ENCODE peak calls at places on chromosomes 4 and X, in five cellular contexts. C is H9, W is mesenchymal stem cell, N is H1, I is trophoblast cell. G is an unnamed sample.
A peak's percentile ranks its signal among the peaks of the same experiment; 100 is the strongest.

GRCh38 chrX:138519296-138519695 is 192.2 kb downstream of the FGF13 start:
- DNase-seq in C (no peak), N (no peak), I (peak; percentile 18), W (no peak), G (peak; percentile 35)

GRCh38 chrX:17459008-17459407 is 84.0 kb downstream of the NHS start:
- DNase-seq in I (no peak), W (no peak), C (no peak), N (no peak), G (no peak)

GRCh38 chr4:118254368-118254767 is 98.4 kb downstream of the PRSS12 start:
- DNase-seq in C (no peak), W (no peak), N (no peak), I (no peak), G (no peak)

GRCh38 chr4:74473155-74473811 is 28.3 kb downstream of the AREG start:
- DNase-seq in C (no peak), I (peak; percentile 83), N (no peak), W (peak; percentile 91), G (no peak)

GRCh38 chr4:48489683-48490011 is 405 bp upstream of the ZAR1 start:
- DNase-seq in W (no peak), I (no peak), N (no peak), C (peak; percentile 46), G (no peak)

GRCh38 chrX:48937065-48937907 is 18.5 kb upstream of the PIM2 start:
- DNase-seq in I (peak; percentile 21), C (no peak), N (no peak), W (peak; percentile 54), G (no peak)

GRCh38 chr4:77232653-77233052 is 75.6 kb downstream of the CCNG2 start:
- DNase-seq in C (no peak), W (peak; percentile 9), I (peak; percentile 48), N (no peak), G (no peak)

GRCh38 chr4:82779032-82779431 is 19.6 kb downstream of the SCD5 start:
- DNase-seq in I (no peak), W (no peak), C (no peak), N (no peak), G (no peak)

GRCh38 chr4:153113061-153113837 is 91.0 kb upstream of the TRIM2 start:
- DNase-seq in W (peak; percentile 48), C (no peak), N (no peak), I (peak; percentile 62), G (no peak)

GRCh38 chr4:149987777-149988410 is 90.4 kb upstream of the DCLK2 start:
- DNase-seq in I (no peak), N (no peak), W (no peak), C (no peak), G (no peak)

GRCh38 chrX:37786666-37787337 is 6.9 kb downstream of the CYBB start:
- DNase-seq in W (no peak), I (no peak), N (no peak), C (no peak), G (no peak)

GRCh38 chr4:156534205-156534604 is 437.4 kb downstream of the PDGFC start:
- DNase-seq in N (no peak), C (no peak), I (no peak), W (no peak), G (no peak)

GRCh38 chr4:159346681-159347080 is 243.8 kb downstream of the RAPGEF2 start:
- DNase-seq in I (no peak), W (no peak), N (no peak), C (no peak), G (no peak)
- H2BK12ac ChIP-seq in I (no peak overlapping the region), W (no peak overlapping the region), N (no peak overlapping the region), C (no peak overlapping the region), G (no peak overlapping the region)

DNA sequence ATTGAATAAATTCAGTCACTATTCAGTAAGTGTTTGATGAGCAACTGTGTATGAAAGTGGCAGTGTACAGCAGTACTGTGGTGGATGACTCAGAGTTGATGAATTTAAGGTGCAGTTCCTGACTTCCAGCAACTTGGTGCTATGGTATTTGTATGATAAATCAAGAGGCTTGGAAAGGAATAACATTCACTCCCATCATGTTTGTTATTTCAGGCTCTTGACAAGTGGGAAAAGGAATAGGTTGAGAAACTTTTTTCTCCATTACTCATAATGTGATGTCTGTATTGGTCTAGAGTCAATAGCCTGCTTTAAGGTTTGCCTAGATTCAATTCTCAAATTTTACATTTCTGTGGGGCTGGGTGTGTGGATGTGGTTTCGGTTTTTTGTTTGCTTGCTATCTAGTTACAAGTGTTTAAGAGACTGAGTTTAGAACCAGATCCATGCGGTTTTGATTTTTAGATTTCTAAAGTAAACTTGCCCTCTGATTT is 35.1 kb upstream of the CYP2U1 start:
- DNase-seq in I (peak; percentile 87), N (no peak), W (peak; percentile 83), C (no peak), G (no peak)
- H2BK12ac ChIP-seq in I (no peak overlapping the region), N (no peak overlapping the region), W (no peak overlapping the region), C (no peak overlapping the region), G (no peak overlapping the region)

GRCh38 chr4:88582493-88582892 is 9.8 kb upstream of the HERC3 start:
- DNase-seq in I (no peak), C (no peak), N (no peak), W (no peak), G (no peak)
- H2BK12ac ChIP-seq in I (no peak overlapping the region), C (no peak overlapping the region), N (no peak overlapping the region), W (no peak overlapping the region), G (no peak overlapping the region)

GRCh38 chr4:71913275-71913674 is 118.5 kb upstream of the NPFFR2 start:
- DNase-seq in N (no peak), I (no peak), C (no peak), W (no peak), G (no peak)
- H2BK12ac ChIP-seq in N (no peak overlapping the region), I (no peak overlapping the region), C (no peak overlapping the region), W (no peak overlapping the region), G (no peak overlapping the region)

GRCh38 chrX:107323786-107324492 is 117.5 kb downstream of the DNAAF6 start:
- DNase-seq in W (no peak), I (no peak), N (no peak), C (no peak), G (no peak)

GRCh38 chrX:107325467-107325866 is 119.1 kb downstream of the DNAAF6 start:
- DNase-seq in I (no peak), C (no peak), W (no peak), N (no peak), G (no peak)

DNA sequence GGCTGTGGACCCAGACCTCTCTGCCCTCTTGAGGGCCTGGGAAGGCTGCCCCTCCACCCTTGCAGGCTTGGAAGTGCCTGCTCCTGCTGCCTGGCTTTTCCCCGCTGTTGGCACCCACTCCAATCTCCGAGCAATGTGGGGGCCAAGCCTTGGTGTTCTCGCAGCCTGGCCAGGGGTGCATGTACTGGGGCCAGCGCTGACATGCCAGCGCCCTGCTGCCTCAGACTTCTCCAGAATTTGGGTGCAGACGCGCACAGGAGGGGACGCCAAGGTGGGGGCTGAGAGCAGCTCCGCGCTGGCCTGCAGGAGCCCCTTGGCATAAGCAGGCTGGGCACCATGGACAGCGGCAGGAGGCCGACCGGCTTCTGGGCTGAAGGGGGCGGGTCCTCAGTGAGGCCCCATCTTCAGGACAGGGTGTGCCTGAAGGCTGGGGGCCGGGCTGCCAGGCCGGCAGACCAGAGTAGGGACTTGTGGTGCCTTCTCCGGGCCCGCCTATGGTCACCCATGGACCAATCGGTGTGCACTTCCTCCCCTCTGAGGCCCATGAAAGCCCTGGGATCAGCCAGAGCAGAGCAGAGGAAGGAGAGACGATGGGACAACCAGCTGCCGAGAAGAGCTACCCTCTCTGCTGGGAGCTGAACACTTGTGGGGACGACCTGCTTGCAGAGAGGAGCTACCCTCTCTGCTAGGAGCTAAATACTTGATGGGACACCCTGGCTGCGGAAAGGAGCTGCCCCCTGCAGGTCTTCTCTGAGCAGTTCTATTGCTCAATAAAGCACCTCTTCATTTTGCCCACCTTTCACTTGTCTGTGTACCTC is 118.3 kb downstream of the DNAAF6 start:
- DNase-seq in N (peak; percentile 68), W (peak; percentile 24), I (peak; percentile 12), C (peak; percentile 95), G (peak; percentile 64)
- H2BK12ac ChIP-seq in N (no peak overlapping the region), W (no peak overlapping the region), I (no peak overlapping the region), C (no peak overlapping the region), G (no peak overlapping the region)

DNA sequence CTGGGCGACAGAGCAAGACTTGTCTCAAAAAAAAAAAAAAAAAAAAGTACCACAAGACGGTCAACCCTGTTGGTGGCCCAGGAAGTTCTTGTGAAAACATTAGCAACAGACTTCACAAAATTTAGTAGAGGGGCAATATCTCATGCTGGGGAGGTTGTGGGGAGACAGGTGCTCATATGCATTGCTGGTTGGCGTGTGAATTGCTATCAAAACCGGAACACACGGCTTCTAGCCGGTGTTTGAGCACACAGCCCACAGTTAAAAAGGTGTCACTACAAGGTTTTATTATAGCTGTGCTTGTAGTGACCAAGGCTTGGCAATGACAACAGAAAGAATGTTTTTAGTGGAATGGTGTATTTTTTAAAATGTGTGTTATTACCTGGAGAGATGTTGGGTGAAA is 41.8 kb downstream of the SMS start:
- DNase-seq in C (no peak), N (no peak), W (no peak), I (no peak), G (no peak)
- H2BK12ac ChIP-seq in C (no peak overlapping the region), N (no peak overlapping the region), W (no peak overlapping the region), I (no peak overlapping the region), G (no peak overlapping the region)

GRCh38 chr4:68002906-68003305 is 39.6 kb upstream of the TMPRSS11A start:
- DNase-seq in I (no peak), N (no peak), C (no peak), W (no peak), G (no peak)
- H2BK12ac ChIP-seq in I (no peak overlapping the region), N (no peak overlapping the region), C (no peak overlapping the region), W (no peak overlapping the region), G (no peak overlapping the region)

GRCh38 chr4:12880844-12881243 is 603.3 kb downstream of the RAB28 start:
- DNase-seq in I (no peak), W (no peak), N (no peak), C (no peak), G (no peak)

GRCh38 chr4:12884846-12885796 is 599.0 kb downstream of the RAB28 start:
- DNase-seq in W (peak; percentile 42), N (no peak), I (no peak), C (no peak), G (peak; percentile 9)

GRCh38 chr4:12879500-12879899 is 604.6 kb downstream of the RAB28 start:
- DNase-seq in I (no peak), N (no peak), W (no peak), C (no peak), G (no peak)

DNA sequence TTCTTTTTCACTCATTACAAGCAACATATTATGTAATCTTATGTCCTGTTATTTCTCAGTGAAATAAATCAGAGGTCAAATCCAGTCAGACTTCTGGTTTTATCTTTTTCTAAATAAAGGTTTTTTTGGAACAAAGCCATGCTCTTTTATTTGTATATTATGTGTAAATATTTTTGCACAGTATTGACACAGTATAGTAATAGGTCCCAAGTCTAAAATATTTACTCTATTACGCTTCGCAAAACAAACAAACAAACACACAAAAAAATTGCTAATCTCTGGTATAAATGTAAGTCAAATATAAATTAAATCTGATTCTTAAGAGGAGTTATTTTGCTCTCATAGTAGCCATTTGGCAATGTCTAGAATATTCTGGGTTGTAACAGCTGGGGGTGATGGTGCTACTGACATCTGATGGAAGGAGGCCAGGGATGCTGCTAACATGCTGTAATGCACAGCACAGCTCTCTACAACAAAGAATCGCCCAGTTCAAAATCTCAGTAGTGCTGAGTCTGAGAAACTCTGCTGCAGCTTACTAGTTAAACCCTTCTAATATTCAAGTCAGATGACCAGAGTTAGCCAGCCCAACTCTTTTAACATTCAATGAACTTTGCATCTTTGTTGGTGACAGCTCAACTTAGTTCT is 602.1 kb downstream of the RAB28 start:
- DNase-seq in C (no peak), W (no peak), I (no peak), N (no peak), G (no peak)
- H2BK12ac ChIP-seq in C (no peak overlapping the region), W (no peak overlapping the region), I (no peak overlapping the region), N (no peak overlapping the region), G (no peak overlapping the region)

GRCh38 chr4:122722256-122722655 is 10.2 kb upstream of the BBS12 start:
- DNase-seq in W (no peak), I (no peak), N (no peak), C (no peak), G (no peak)
- H2BK12ac ChIP-seq in W (no peak overlapping the region), I (no peak overlapping the region), N (no peak overlapping the region), C (no peak overlapping the region), G (no peak overlapping the region)